ENCODE peak calls at places on chromosome 19, in five cellular contexts. One of them, this sample, is unnamed.
A peak's percentile ranks its signal among the peaks of the same experiment; 100 is the strongest.

GRCh38 chr19:47106819-47107200 is 6.8 kb downstream of the ZC3H4 start:
- DNase-seq in progenitor cell of endocrine pancreas: no peak
- DNase-seq in MCF 10A: no peak
- DNase-seq in cardiac muscle cell: peak; percentile 45
- DNase-seq in GM13976: no peak
- DNase-seq in this sample: no peak

GRCh38 chr19:15154002-15154612 is 46.7 kb downstream of the NOTCH3 start:
- DNase-seq in progenitor cell of endocrine pancreas: no peak
- DNase-seq in MCF 10A: peak; percentile 58
- DNase-seq in cardiac muscle cell: peak; percentile 62
- DNase-seq in GM13976: no peak
- DNase-seq in this sample: no peak

GRCh38 chr19:45473366-45474190 is 5.8 kb downstream of the FOSB start:
- DNase-seq in progenitor cell of endocrine pancreas: no peak
- DNase-seq in MCF 10A: no peak
- DNase-seq in cardiac muscle cell: no peak
- DNase-seq in GM13976: no peak
- DNase-seq in this sample: no peak

GRCh38 chr19:38079926-38080380 is 144.1 kb downstream of the DPF1 start:
- DNase-seq in progenitor cell of endocrine pancreas: no peak
- DNase-seq in MCF 10A: peak; percentile 72
- DNase-seq in cardiac muscle cell: peak; percentile 77
- DNase-seq in GM13976: peak; percentile 79
- DNase-seq in this sample: no peak

GRCh38 chr19:55365245-55365644 is 2.2 kb upstream of the GARIN5B start:
- DNase-seq in progenitor cell of endocrine pancreas: no peak
- DNase-seq in MCF 10A: no peak
- DNase-seq in cardiac muscle cell: no peak
- DNase-seq in GM13976: no peak
- DNase-seq in this sample: no peak

GRCh38 chr19:34253711-34254551 is 423 bp upstream of the GARRE1 start:
- DNase-seq in progenitor cell of endocrine pancreas: peak; percentile 89
- DNase-seq in MCF 10A: peak; percentile 64
- DNase-seq in cardiac muscle cell: no peak
- DNase-seq in GM13976: peak; percentile 93
- DNase-seq in this sample: peak; percentile 90

GRCh38 chr19:35977446-35978222 is 17.4 kb upstream of the SDHAF1 start:
- DNase-seq in progenitor cell of endocrine pancreas: no peak
- DNase-seq in MCF 10A: no peak
- DNase-seq in cardiac muscle cell: no peak
- DNase-seq in GM13976: no peak
- DNase-seq in this sample: no peak

GRCh38 chr19:19866599-19867248 is 1.0 kb downstream of the ZNF253 start:
- DNase-seq in progenitor cell of endocrine pancreas: peak; percentile 35
- DNase-seq in MCF 10A: no peak
- DNase-seq in cardiac muscle cell: peak; percentile 15
- DNase-seq in GM13976: peak; percentile 54
- DNase-seq in this sample: peak; percentile 49

GRCh38 chr19:43501661-43502418 is 2.7 kb downstream of the PHLDB3 start:
- DNase-seq in progenitor cell of endocrine pancreas: no peak
- DNase-seq in MCF 10A: no peak
- DNase-seq in cardiac muscle cell: no peak
- DNase-seq in GM13976: no peak
- DNase-seq in this sample: no peak

GRCh38 chr19:3849092-3849491 is 19.7 kb downstream of the ZFR2 start:
- DNase-seq in progenitor cell of endocrine pancreas: no peak
- DNase-seq in MCF 10A: peak; percentile 73
- DNase-seq in cardiac muscle cell: no peak
- DNase-seq in GM13976: no peak
- DNase-seq in this sample: no peak

GRCh38 chr19:5092444-5092843 is 123.5 kb downstream of the KDM4B start:
- DNase-seq in progenitor cell of endocrine pancreas: no peak
- DNase-seq in MCF 10A: no peak
- DNase-seq in cardiac muscle cell: no peak
- DNase-seq in GM13976: no peak
- DNase-seq in this sample: no peak

GRCh38 chr19:17254636-17255035 is 8.9 kb upstream of the NR2F6 start:
- DNase-seq in progenitor cell of endocrine pancreas: no peak
- DNase-seq in MCF 10A: no peak
- DNase-seq in cardiac muscle cell: no peak
- DNase-seq in GM13976: no peak
- DNase-seq in this sample: no peak

GRCh38 chr19:45542234-45542668 is 35.0 kb downstream of the VASP start:
- DNase-seq in progenitor cell of endocrine pancreas: no peak
- DNase-seq in MCF 10A: no peak
- DNase-seq in cardiac muscle cell: no peak
- DNase-seq in GM13976: no peak
- DNase-seq in this sample: no peak

GRCh38 chr19:485122-485521 is 11.2 kb upstream of the MADCAM1 start:
- DNase-seq in progenitor cell of endocrine pancreas: no peak
- DNase-seq in MCF 10A: no peak
- DNase-seq in cardiac muscle cell: no peak
- DNase-seq in GM13976: no peak
- DNase-seq in this sample: no peak

GRCh38 chr19:32350492-32350891 is 5.1 kb downstream of the ZNF507 start:
- DNase-seq in progenitor cell of endocrine pancreas: no peak
- DNase-seq in MCF 10A: no peak
- DNase-seq in cardiac muscle cell: no peak
- DNase-seq in GM13976: no peak
- DNase-seq in this sample: no peak

GRCh38 chr19:13095934-13096890 is 6.4 kb downstream of the LYL1 start:
- DNase-seq in progenitor cell of endocrine pancreas: peak; percentile 49
- DNase-seq in MCF 10A: no peak
- DNase-seq in cardiac muscle cell: no peak
- DNase-seq in GM13976: no peak
- DNase-seq in this sample: peak; percentile 41

GRCh38 chr19:34145741-34146202 is 26.5 kb upstream of the LSM14A start:
- DNase-seq in progenitor cell of endocrine pancreas: peak; percentile 19
- DNase-seq in MCF 10A: peak; percentile 77
- DNase-seq in cardiac muscle cell: peak; percentile 70
- DNase-seq in GM13976: peak; percentile 67
- DNase-seq in this sample: no peak

GRCh38 chr19:1251503-1252220 is 3.3 kb downstream of the MIDN start:
- DNase-seq in progenitor cell of endocrine pancreas: no peak
- DNase-seq in MCF 10A: no peak
- DNase-seq in cardiac muscle cell: no peak
- DNase-seq in GM13976: no peak
- DNase-seq in this sample: peak; percentile 53

GRCh38 chr19:47523473-47523872 is 8.6 kb upstream of the NAPA start:
- DNase-seq in progenitor cell of endocrine pancreas: no peak
- DNase-seq in MCF 10A: no peak
- DNase-seq in cardiac muscle cell: no peak
- DNase-seq in GM13976: no peak
- DNase-seq in this sample: no peak

GRCh38 chr19:41218615-41219507 is at the start of gene AXL:
- DNase-seq in progenitor cell of endocrine pancreas: peak; percentile 49
- DNase-seq in MCF 10A: peak; percentile 92
- DNase-seq in cardiac muscle cell: peak; percentile 83
- DNase-seq in GM13976: no peak
- DNase-seq in this sample: no peak

GRCh38 chr19:2424686-2425621 is 2.4 kb downstream of the TIMM13 start:
- DNase-seq in progenitor cell of endocrine pancreas: peak; percentile 61
- DNase-seq in MCF 10A: no peak
- DNase-seq in cardiac muscle cell: peak; percentile 81
- DNase-seq in GM13976: no peak
- DNase-seq in this sample: no peak
- TF ChIP-seq CTCF in progenitor cell of endocrine pancreas: peak; percentile 48
- TF ChIP-seq CTCF in MCF 10A: no peak
- TF ChIP-seq CTCF in cardiac muscle cell: peak; percentile 43
- TF ChIP-seq CTCF in GM13976: no peak
- TF ChIP-seq CTCF in this sample: no peak

GRCh38 chr19:48636859-48637448 is at the start of gene DBP:
- DNase-seq in progenitor cell of endocrine pancreas: no peak
- DNase-seq in MCF 10A: no peak
- DNase-seq in cardiac muscle cell: no peak
- DNase-seq in GM13976: no peak
- DNase-seq in this sample: no peak
- TF ChIP-seq CTCF in progenitor cell of endocrine pancreas: peak; percentile 31
- TF ChIP-seq CTCF in MCF 10A: no peak
- TF ChIP-seq CTCF in cardiac muscle cell: peak; percentile 10
- TF ChIP-seq CTCF in GM13976: no peak
- TF ChIP-seq CTCF in this sample: no peak

DNA sequence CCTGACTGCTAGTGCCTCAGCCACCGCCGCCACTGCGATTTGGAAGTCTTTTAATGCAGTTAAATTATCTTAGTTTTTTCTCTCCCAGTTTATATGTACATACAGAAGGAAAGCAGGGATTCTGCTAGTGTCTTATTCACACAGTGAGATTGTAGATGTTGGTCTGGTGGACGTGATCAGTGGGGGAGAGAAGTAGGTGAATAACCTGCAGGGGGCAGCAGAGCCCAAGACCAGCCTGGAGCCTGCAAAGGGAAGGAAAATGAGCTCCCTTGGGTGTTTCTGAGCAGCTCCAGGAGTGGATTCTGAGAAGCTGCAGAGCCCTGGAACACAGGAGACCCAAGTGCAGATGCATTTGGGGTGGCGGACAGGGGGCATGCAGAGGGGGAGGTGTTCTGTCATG is 26.3 kb downstream of the ZNF844 start:
- DNase-seq in progenitor cell of endocrine pancreas: peak; percentile 30
- DNase-seq in MCF 10A: no peak
- DNase-seq in cardiac muscle cell: peak; percentile 78
- DNase-seq in GM13976: peak; percentile 78
- DNase-seq in this sample: peak; percentile 20
- TF ChIP-seq CTCF in progenitor cell of endocrine pancreas: peak; percentile 64
- TF ChIP-seq CTCF in MCF 10A: no peak
- TF ChIP-seq CTCF in cardiac muscle cell: peak; percentile 70
- TF ChIP-seq CTCF in GM13976: peak; percentile 65
- TF ChIP-seq CTCF in this sample: peak; percentile 47

DNA sequence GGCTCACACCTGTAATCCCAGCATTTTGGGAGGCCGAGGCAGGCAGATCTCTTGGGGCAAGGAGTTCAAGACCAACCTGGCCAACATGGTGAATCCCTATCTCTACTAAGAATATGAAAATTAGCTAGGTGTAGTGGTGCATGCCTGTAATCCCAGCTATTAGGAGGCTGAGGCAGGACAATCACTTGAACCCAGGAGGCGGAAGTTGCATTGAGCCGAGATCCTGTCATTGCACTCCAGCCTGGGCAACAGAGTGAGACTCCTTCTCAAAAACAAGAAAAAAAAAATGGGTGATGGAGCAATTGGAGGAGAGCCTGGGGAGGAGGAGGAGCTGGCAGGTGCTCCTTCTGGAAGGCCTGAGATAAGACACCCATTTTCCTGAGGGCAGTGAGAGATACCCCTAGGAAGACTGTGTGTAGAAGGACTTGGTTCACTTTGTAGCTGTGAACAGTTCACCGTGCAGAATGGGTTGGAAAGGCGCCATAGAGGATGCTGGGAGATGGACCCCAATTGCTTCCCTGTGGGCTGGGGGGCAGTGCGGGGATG is 8.7 kb upstream of the CARM1 start:
- DNase-seq in progenitor cell of endocrine pancreas: no peak
- DNase-seq in MCF 10A: no peak
- DNase-seq in cardiac muscle cell: no peak
- DNase-seq in GM13976: no peak
- DNase-seq in this sample: no peak
- TF ChIP-seq CTCF in progenitor cell of endocrine pancreas: no peak
- TF ChIP-seq CTCF in MCF 10A: no peak
- TF ChIP-seq CTCF in cardiac muscle cell: no peak
- TF ChIP-seq CTCF in GM13976: no peak
- TF ChIP-seq CTCF in this sample: no peak

This sample was measured in activated B cell treated with CpG ODN at 0.5 μM for 24 hours.